ENCODE peak calls at places on chromosome 12, in seven cellular contexts. M is ecto neural progenitor cell; F is activated T-helper 9 cell treated with anti-CD3 and anti-CD28 coated beads, Interleukin-2, amount 50 U/mL, for 16 hours; C is EL; E is GM10248; H is left lung; W is dorsolateral prefrontal cortex. Z is an unnamed sample.

GRCh38 chr12:31524791-31525495 is 66.0 kb downstream of the DENND5B start:
- DNase-seq in M (no peak), F (no peak), C (peak; percentile 62), E (peak; percentile 31), H (no peak), W (no peak), Z (no peak)

GRCh38 chr12:118102609-118103008 is 1.2 kb downstream of the VSIG10 start:
- DNase-seq in M (no peak), F (no peak), C (no peak), E (no peak), H (no peak), W (no peak), Z (no peak)

GRCh38 chr12:115375188-115375991 is 691.4 kb upstream of the TBX3 start:
- DNase-seq in M (no peak), F (no peak), C (peak; percentile 71), E (peak; percentile 61), H (no peak), W (no peak), Z (no peak)

GRCh38 chr12:42696424-42697149 is 107.0 kb upstream of the PRICKLE1 start:
- DNase-seq in M (no peak), F (no peak), C (peak; percentile 31), E (no peak), H (no peak), W (no peak), Z (no peak)

GRCh38 chr12:52232916-52233461 is at the start of gene KRT7:
- DNase-seq in M (peak; percentile 65), F (no peak), C (peak; percentile 30), E (no peak), H (peak; percentile 93), W (no peak), Z (no peak)

GRCh38 chr12:25155031-25155576 is 39.9 kb downstream of the DNAI7 start:
- DNase-seq in M (no peak), F (no peak), C (peak; percentile 59), E (peak; percentile 62), H (no peak), W (no peak), Z (peak; percentile 11)

GRCh38 chr12:22231836-22232235 is 102.7 kb downstream of the ST8SIA1 start:
- DNase-seq in M (no peak), F (no peak), C (no peak), E (no peak), H (no peak), W (no peak), Z (no peak)

GRCh38 chr12:108804361-108804949 is 52.9 kb downstream of the SSH1 start:
- DNase-seq in M (no peak), F (no peak), C (peak; percentile 48), E (no peak), H (no peak), W (no peak), Z (no peak)

GRCh38 chr12:119942386-119942785 is 46.6 kb upstream of the BICDL1 start:
- DNase-seq in M (no peak), F (no peak), C (no peak), E (no peak), H (no peak), W (no peak), Z (no peak)

GRCh38 chr12:108232565-108232964 is 103.5 kb downstream of the WSCD2 start:
- DNase-seq in M (no peak), F (no peak), C (no peak), E (no peak), H (no peak), W (no peak), Z (peak; percentile 85)

GRCh38 chr12:94761559-94761958 is 111.2 kb upstream of the TMCC3 start:
- DNase-seq in M (no peak), F (no peak), C (peak; percentile 87), E (no peak), H (no peak), W (no peak), Z (no peak)

Z was measured in cerebellum.